ENCODE peak calls at places on chromosome X, in six cellular contexts. R is activated B cell treated with CpG ODN at 0.5 μM for 24 hours; S is testis; C is lung; I is CD4-positive, alpha-beta T cell; D is suprapubic skin. M is an unnamed sample.

GRCh38 chrX:77894921-77895886 is at the start of gene MAGT1:
- DNase-seq in R (peak), S (peak), C (peak), I (peak), D (peak), M (peak)

GRCh38 chrX:49101629-49101984 is 21.9 kb upstream of the WDR45 start:
- DNase-seq in R (no peak), S (no peak), C (no peak), I (no peak), D (no peak), M (no peak)

GRCh38 chrX:2484721-2485459 is 15.9 kb downstream of the DHRSX start:
- DNase-seq in R (no peak), S (peak), C (no peak), I (no peak), D (no peak), M (no peak)

GRCh38 chrX:155966876-155967275 is 30.6 kb upstream of the IL9R start:
- DNase-seq in R (no peak), S (peak), C (no peak), I (no peak), D (no peak), M (no peak)

GRCh38 chrX:101595739-101596419 is 21.9 kb downstream of the ARMCX6 start:
- DNase-seq in R (no peak), S (peak), C (peak), I (no peak), D (no peak), M (peak)

GRCh38 chrX:113421432-113421831 is 580.8 kb upstream of the AMOT start:
- DNase-seq in R (no peak), S (no peak), C (no peak), I (no peak), D (no peak), M (no peak)

GRCh38 chrX:55149242-55149641 is 60.4 kb downstream of the PAGE2 start:
- DNase-seq in R (no peak), S (no peak), C (no peak), I (no peak), D (no peak), M (no peak)

GRCh38 chrX:67105758-67106116 is 438.1 kb upstream of the AR start:
- DNase-seq in R (no peak), S (no peak), C (no peak), I (no peak), D (no peak), M (no peak)

GRCh38 chrX:40061871-40062524 is 35.8 kb downstream of the BCOR start:
- DNase-seq in R (no peak), S (no peak), C (no peak), I (no peak), D (no peak), M (no peak)

GRCh38 chrX:14922437-14922836 is 49.2 kb downstream of the MOSPD2 start:
- DNase-seq in R (no peak), S (no peak), C (no peak), I (no peak), D (no peak), M (no peak)

GRCh38 chrX:10509397-10509796 is 111.0 kb downstream of the MID1 start:
- DNase-seq in R (no peak), S (no peak), C (no peak), I (no peak), D (no peak), M (no peak)

GRCh38 chrX:36534900-36535299 is 473.3 kb upstream of the FAM47C start:
- DNase-seq in R (no peak), S (no peak), C (no peak), I (no peak), D (no peak), M (peak)

GRCh38 chrX:124902953-124903352 is 416.7 kb upstream of the TEX13C start:
- DNase-seq in R (no peak), S (no peak), C (no peak), I (no peak), D (no peak), M (no peak)

GRCh38 chrX:77597090-77597489 is 149.9 kb downstream of the FGF16 start:
- DNase-seq in R (no peak), S (no peak), C (no peak), I (no peak), D (no peak), M (no peak)

GRCh38 chrX:44042731-44043130 is 69.5 kb upstream of the NDP start:
- DNase-seq in R (no peak), S (peak), C (no peak), I (no peak), D (no peak), M (no peak)

GRCh38 chrX:85052636-85053343 is 49.1 kb downstream of the APOOL start:
- DNase-seq in R (no peak), S (no peak), C (no peak), I (no peak), D (no peak), M (no peak)

GRCh38 chrX:110120025-110120424 is 117.1 kb downstream of the TMEM164 start:
- DNase-seq in R (no peak), S (no peak), C (peak), I (no peak), D (no peak), M (peak)

GRCh38 chrX:48703228-48703627 is 6.7 kb downstream of the SUV39H1 start:
- DNase-seq in R (no peak), S (peak), C (no peak), I (no peak), D (no peak), M (no peak)

GRCh38 chrX:40132751-40133150 is 35.0 kb upstream of the BCOR start:
- DNase-seq in R (no peak), S (peak), C (peak), I (no peak), D (peak), M (no peak)

DNA sequence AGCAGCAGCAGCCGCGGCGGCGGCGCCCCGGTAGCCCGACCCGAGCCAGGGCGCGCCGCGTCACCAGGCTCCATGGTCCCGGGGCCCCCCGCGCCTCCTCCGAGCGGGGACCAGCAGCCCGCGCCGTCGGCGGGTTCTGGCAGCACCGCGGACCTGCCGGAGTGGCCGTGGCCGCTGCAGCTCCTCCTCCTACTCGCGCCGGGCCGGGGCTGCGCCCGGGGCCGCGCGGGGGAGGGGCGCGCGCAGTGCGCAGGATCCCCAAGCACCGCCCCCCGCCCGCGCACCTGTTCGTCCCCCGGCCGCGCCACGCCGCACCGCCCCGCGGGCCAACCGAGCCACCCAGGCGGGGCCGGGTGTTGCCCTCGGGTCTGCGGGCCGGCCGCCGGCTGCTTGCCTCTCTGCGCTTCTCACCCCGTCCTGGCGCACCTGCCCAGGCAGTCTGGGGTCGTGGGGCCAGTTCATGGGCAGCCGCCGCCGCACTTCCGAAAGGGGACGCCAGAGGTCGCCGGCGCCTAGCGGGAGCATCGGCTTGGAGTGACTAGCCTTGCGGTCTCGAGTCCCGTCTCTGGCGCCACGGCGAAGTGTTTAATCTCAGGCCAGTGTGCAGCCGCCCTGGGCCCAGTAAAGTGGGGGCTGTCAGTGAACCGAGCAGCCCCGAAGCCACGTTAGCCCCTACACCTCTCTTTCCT is at the start of gene SLC9A7:
- DNase-seq in R (peak), S (peak), C (peak), I (peak), D (peak), M (peak)
- TF ChIP-seq CTCF in R (no peak), S (peak), C (peak), I (peak), D (peak), M (peak)

GRCh38 chrX:13690836-13691235 is 1.9 kb downstream of the RAB9A start:
- DNase-seq in R (no peak), S (no peak), C (no peak), I (no peak), D (no peak), M (no peak)
- TF ChIP-seq CTCF in R (no peak), S (no peak), C (no peak), I (peak), D (no peak), M (no peak)

GRCh38 chrX:17550011-17550410 is 175.0 kb downstream of the NHS start:
- DNase-seq in R (no peak), S (no peak), C (no peak), I (no peak), D (no peak), M (no peak)
- TF ChIP-seq CTCF in R (no peak), S (no peak), C (no peak), I (no peak), D (no peak), M (no peak)

GRCh38 chrX:46836701-46837542 is at the start of gene RP2:
- DNase-seq in R (peak), S (peak), C (peak), I (peak), D (peak), M (peak)
- TF ChIP-seq CTCF in R (no peak), S (peak), C (no peak), I (peak), D (peak), M (peak)

GRCh38 chrX:140697618-140698017 is 11.9 kb upstream of the LINC00632 start:
- DNase-seq in R (no peak), S (no peak), C (no peak), I (no peak), D (no peak), M (no peak)
- TF ChIP-seq CTCF in R (no peak), S (no peak), C (no peak), I (no peak), D (no peak), M (no peak)

GRCh38 chrX:119190251-119190651 is 45.8 kb upstream of the PGRMC1 start:
- DNase-seq in R (no peak), S (no peak), C (no peak), I (no peak), D (no peak), M (no peak)

GRCh38 chrX:119190736-119191282 is 45.3 kb upstream of the PGRMC1 start:
- DNase-seq in R (no peak), S (peak), C (no peak), I (no peak), D (no peak), M (no peak)

GRCh38 chrX:119189115-119189514 is 47.0 kb upstream of the PGRMC1 start:
- DNase-seq in R (no peak), S (no peak), C (no peak), I (no peak), D (no peak), M (no peak)

GRCh38 chrX:119189586-119189985 is 46.5 kb upstream of the PGRMC1 start:
- DNase-seq in R (no peak), S (peak), C (no peak), I (no peak), D (peak), M (no peak)

GRCh38 chrX:119194631-119195030 is 41.5 kb upstream of the PGRMC1 start:
- DNase-seq in R (no peak), S (no peak), C (no peak), I (no peak), D (no peak), M (no peak)
- TF ChIP-seq CTCF in R (no peak), S (peak), C (no peak), I (no peak), D (no peak), M (no peak)

GRCh38 chrX:71626576-71626975 is 8.3 kb upstream of the CXCR3 start:
- DNase-seq in R (no peak), S (no peak), C (no peak), I (no peak), D (no peak), M (no peak)

GRCh38 chrX:71629467-71629866 is 11.2 kb upstream of the CXCR3 start:
- DNase-seq in R (no peak), S (no peak), C (no peak), I (no peak), D (no peak), M (no peak)

GRCh38 chrX:71623714-71624113 is 5.4 kb upstream of the CXCR3 start:
- DNase-seq in R (no peak), S (no peak), C (no peak), I (no peak), D (peak), M (no peak)

GRCh38 chrX:71625471-71625870 is 7.2 kb upstream of the CXCR3 start:
- DNase-seq in R (no peak), S (no peak), C (no peak), I (no peak), D (no peak), M (no peak)

DNA sequence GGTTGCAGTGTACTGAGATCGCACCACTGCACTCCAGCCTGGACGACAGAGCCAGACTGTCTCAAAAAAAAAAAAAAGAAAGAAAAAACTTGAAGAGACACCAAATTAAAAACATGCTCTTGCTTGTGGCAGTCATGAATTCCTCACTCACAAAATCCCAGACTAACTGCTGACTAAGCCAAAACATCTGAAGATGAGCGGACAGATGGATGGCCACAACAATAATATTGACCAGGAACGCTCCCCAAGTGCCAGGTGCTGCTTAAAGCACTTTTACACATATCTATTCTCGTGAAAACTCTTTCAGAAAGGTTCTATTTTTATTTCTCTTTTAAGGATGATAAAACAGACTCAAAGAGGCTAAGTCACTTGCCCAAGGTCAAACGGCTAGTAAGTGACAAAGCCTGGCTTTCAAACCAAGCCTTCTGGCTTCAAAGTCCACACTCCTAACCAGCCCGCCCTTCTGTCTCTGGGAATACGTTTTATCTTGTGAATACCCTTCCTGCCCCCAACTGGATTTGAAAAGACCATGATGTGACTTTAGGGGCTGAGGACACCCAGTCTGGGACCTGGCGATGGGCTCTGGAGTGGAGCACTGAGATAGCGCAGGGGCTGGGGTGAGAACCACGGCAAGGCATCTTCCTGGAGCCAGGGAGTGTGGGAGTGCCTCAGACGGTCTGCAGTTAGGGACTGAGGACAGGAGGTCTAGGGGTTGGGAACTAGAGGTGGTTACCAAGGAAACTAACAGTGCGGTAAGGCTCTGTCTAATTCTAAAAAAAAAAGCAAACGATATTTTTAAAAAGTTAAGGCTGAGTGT is 9.5 kb upstream of the CXCR3 start:
- DNase-seq in R (no peak), S (no peak), C (no peak), I (no peak), D (peak), M (no peak)
- TF ChIP-seq CTCF in R (no peak), S (no peak), C (no peak), I (no peak), D (no peak), M (no peak)

GRCh38 chrX:3791449-3791848 is 78.0 kb upstream of the PRKX start:
- DNase-seq in R (no peak), S (no peak), C (no peak), I (no peak), D (no peak), M (no peak)

GRCh38 chrX:3788494-3789233 is 75.2 kb upstream of the PRKX start:
- DNase-seq in R (no peak), S (no peak), C (no peak), I (peak), D (no peak), M (no peak)
- TF ChIP-seq CTCF in R (no peak), S (no peak), C (no peak), I (no peak), D (no peak), M (no peak)

DNA sequence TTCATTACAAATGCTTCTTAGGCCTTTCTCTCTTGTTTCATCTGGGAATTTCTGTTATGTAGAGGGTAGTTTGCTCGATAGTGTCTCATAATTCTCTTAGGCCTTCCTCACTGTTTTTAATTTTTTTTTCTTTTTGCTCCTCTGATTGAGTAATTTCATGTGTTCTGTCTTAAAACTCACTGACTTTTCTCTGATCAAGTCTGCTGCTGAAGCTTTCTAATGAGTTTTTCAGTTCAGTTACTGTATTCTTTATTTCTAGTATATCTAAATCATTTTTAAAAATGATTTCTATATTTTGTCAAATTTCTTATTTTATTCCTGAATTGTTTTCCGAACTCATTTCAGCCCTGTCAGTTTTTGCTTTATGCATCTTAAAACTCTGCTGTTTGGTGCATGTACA is 228.0 kb downstream of the MID1IP1 start:
- DNase-seq in R (no peak), S (no peak), C (no peak), I (no peak), D (no peak), M (no peak)
- TF ChIP-seq CTCF in R (no peak), S (no peak), C (no peak), I (no peak), D (no peak), M (no peak)

M was measured in prostate gland.